ENCODE peak calls at places on chromosomes 2 and 18, in nine cellular contexts. X is HepG2; J is GM23338; N is dorsolateral prefrontal cortex; A is AG10803; U is iPS-NIHi11; V is HuH-7.5; B is naive thymus-derived CD4-positive, alpha-beta T cell; P is Caco-2. M is an unnamed sample.

GRCh38 chr2:121830809-121831208 is 75.4 kb downstream of the TSN start:
- DNase-seq in X (peak), J (no peak), N (no peak), A (no peak), U (no peak), V (no peak), B (no peak), P (no peak), M (no peak)

GRCh38 chr2:128303911-128304310 is 14.8 kb downstream of the HS6ST1 start:
- DNase-seq in X (no peak), J (no peak), N (no peak), A (no peak), U (no peak), V (no peak), B (no peak), P (no peak), M (no peak)

GRCh38 chr2:37629529-37629928 is 41.9 kb downstream of the CDC42EP3 start:
- DNase-seq in X (no peak), J (no peak), N (no peak), A (peak), U (no peak), V (no peak), B (no peak), P (no peak), M (no peak)

GRCh38 chr2:138516030-138516704 is 14.6 kb downstream of the SPOPL start:
- DNase-seq in X (peak), J (peak), N (no peak), A (peak), U (no peak), V (no peak), B (no peak), P (no peak), M (no peak)

GRCh38 chr2:134897932-134898331 is 20.7 kb upstream of the CCNT2 start:
- DNase-seq in X (no peak), J (peak), N (no peak), A (peak), U (no peak), V (no peak), B (no peak), P (no peak), M (no peak)

GRCh38 chr2:27569398-27569797 is 13.4 kb upstream of the ZNF512 start:
- DNase-seq in X (no peak), J (no peak), N (no peak), A (no peak), U (no peak), V (no peak), B (no peak), P (no peak), M (no peak)

GRCh38 chr18:48203288-48203945 is 205.8 kb downstream of the ZBTB7C start:
- DNase-seq in X (no peak), J (no peak), N (no peak), A (no peak), U (no peak), V (no peak), B (no peak), P (no peak), M (no peak)

GRCh38 chr2:216694201-216694825 is 1.0 kb downstream of the IGFBP5 start:
- DNase-seq in X (no peak), J (peak), N (peak), A (peak), U (no peak), V (no peak), B (peak), P (peak), M (peak)

GRCh38 chr18:62716679-62717058 is 1.3 kb downstream of the PHLPP1 start:
- DNase-seq in X (no peak), J (peak), N (no peak), A (peak), U (peak), V (peak), B (peak), P (peak), M (no peak)

GRCh38 chr2:204948364-204948763 is 403.1 kb downstream of the PARD3B start:
- DNase-seq in X (no peak), J (no peak), N (no peak), A (no peak), U (no peak), V (no peak), B (no peak), P (no peak), M (no peak)

GRCh38 chr2:11161747-11162146 is 6.5 kb downstream of the SLC66A3 start:
- DNase-seq in X (no peak), J (no peak), N (peak), A (no peak), U (no peak), V (no peak), B (no peak), P (no peak), M (no peak)

GRCh38 chr18:31100598-31101147 is 1.5 kb downstream of the DSC2 start:
- DNase-seq in X (peak), J (peak), N (no peak), A (no peak), U (peak), V (peak), B (no peak), P (peak), M (no peak)

GRCh38 chr2:149768320-149768799 is 180.8 kb upstream of the MMADHC start:
- DNase-seq in X (no peak), J (no peak), N (no peak), A (peak), U (no peak), V (no peak), B (no peak), P (no peak), M (no peak)

GRCh38 chr2:12501469-12502147 is 215.1 kb upstream of the TRIB2 start:
- DNase-seq in X (no peak), J (no peak), N (no peak), A (no peak), U (no peak), V (no peak), B (peak), P (no peak), M (no peak)

GRCh38 chr2:16665746-16666452 is at the start of gene CYRIA:
- DNase-seq in X (no peak), J (peak), N (peak), A (no peak), U (peak), V (peak), B (peak), P (peak), M (peak)

GRCh38 chr2:167862787-167863186 is 384.6 kb downstream of the STK39 start:
- DNase-seq in X (no peak), J (no peak), N (no peak), A (no peak), U (no peak), V (no peak), B (no peak), P (no peak), M (no peak)

M was measured in occipital lobe.